ENCODE peak calls at places on chromosome 6, in ten cellular contexts. Q, B, C, X, S, R, P, D, J and U are unnamed samples.

GRCh38 chr6:17630511-17631073 is 30.5 kb downstream of the FAM8A1 start:
- DNase-seq in X (no peak), R (peak; percentile 84), S (peak; percentile 77), J (no peak), C (peak; percentile 13), P (no peak), D (peak; percentile 36), B (peak; percentile 28), Q (no peak), U (no peak)

GRCh38 chr6:11080296-11080695 is 13.3 kb upstream of the SMIM13 start:
- DNase-seq in J (no peak), R (no peak), Q (no peak), B (no peak), P (no peak), X (no peak), C (no peak), D (no peak), S (no peak), U (no peak)

GRCh38 chr6:23350752-23351453 is 775.1 kb upstream of the NRSN1 start:
- DNase-seq in S (no peak), R (no peak), P (no peak), X (no peak), B (no peak), Q (no peak), J (no peak), C (no peak), D (no peak), U (no peak)

GRCh38 chr6:157194110-157194509 is 129.2 kb downstream of the TMEM242 start:
- DNase-seq in P (no peak), R (no peak), C (no peak), Q (no peak), S (no peak), X (no peak), D (no peak), B (no peak), J (no peak), U (no peak)

GRCh38 chr6:129635396-129636164 is 74.4 kb downstream of the ARHGAP18 start:
- DNase-seq in Q (no peak), C (no peak), D (peak; percentile 81), X (no peak), R (no peak), B (no peak), P (no peak), S (no peak), J (no peak), U (no peak)

GRCh38 chr6:158219229-158219628 is 51.1 kb downstream of the GTF2H5 start:
- DNase-seq in S (no peak), P (no peak), Q (no peak), C (no peak), J (no peak), D (peak; percentile 96), B (no peak), X (no peak), R (no peak), U (no peak)

GRCh38 chr6:129749749-129750120 is 39.8 kb upstream of the ARHGAP18 start:
- DNase-seq in Q (no peak), B (no peak), J (no peak), S (no peak), D (peak; percentile 83), R (no peak), X (peak; percentile 82), P (no peak), C (peak; percentile 22), U (no peak)

GRCh38 chr6:148383658-148384417 is 41.2 kb downstream of the SASH1 start:
- DNase-seq in C (no peak), X (no peak), P (no peak), R (no peak), J (no peak), D (no peak), Q (no peak), B (no peak), S (no peak), U (no peak)

GRCh38 chr6:13355043-13355945 is 27.0 kb upstream of the TBC1D7 start:
- DNase-seq in R (no peak), J (no peak), C (no peak), X (peak; percentile 35), S (no peak), P (no peak), Q (no peak), B (peak; percentile 30), D (peak; percentile 99), U (no peak)

GRCh38 chr6:40393641-40394040 is 193.5 kb downstream of the LRFN2 start:
- DNase-seq in R (no peak), B (no peak), Q (no peak), D (no peak), C (no peak), J (no peak), S (no peak), P (no peak), X (no peak), U (no peak)

GRCh38 chr6:125102411-125102810 is 51.2 kb upstream of the TPD52L1 start:
- DNase-seq in D (peak; percentile 10), P (no peak), J (no peak), C (no peak), R (no peak), B (no peak), S (no peak), X (no peak), Q (no peak), U (no peak)

GRCh38 chr6:18595774-18596528 is 208.8 kb downstream of the RNF144B start:
- DNase-seq in B (peak; percentile 55), S (no peak), D (peak; percentile 63), R (peak; percentile 59), P (peak; percentile 49), C (peak; percentile 90), X (peak; percentile 46), J (peak; percentile 15), Q (no peak), U (no peak)

GRCh38 chr6:39642300-39642699 is 82.9 kb downstream of the KIF6 start:
- DNase-seq in S (no peak), R (no peak), Q (no peak), D (no peak), J (no peak), P (no peak), C (no peak), B (no peak), X (no peak), U (no peak)

GRCh38 chr6:139903411-139904157 is 529.1 kb upstream of the CITED2 start:
- DNase-seq in X (no peak), Q (no peak), P (no peak), J (no peak), R (no peak), C (no peak), B (no peak), D (no peak), S (no peak), U (no peak)
- TF ChIP-seq CTCF in X (no peak), Q (no peak), P (no peak), J (no peak), R (no peak), C (no peak), B (no peak), D (no peak), S (no peak), U (no peak)

GRCh38 chr6:138664740-138665139 is 108.8 kb upstream of the CCDC28A start:
- DNase-seq in J (no peak), X (no peak), D (no peak), B (no peak), S (no peak), Q (no peak), R (no peak), C (no peak), P (no peak), U (no peak)
- TF ChIP-seq POLR2A in J (no peak), X (no peak), D (no peak), B (no peak), S (no peak), Q (no peak), R (no peak), C (no peak), P (no peak), U (no peak)

GRCh38 chr6:31351734-31352496 is 5.1 kb downstream of the HLA-B start:
- DNase-seq in P (no peak), C (no peak), Q (no peak), J (no peak), X (no peak), S (no peak), R (no peak), D (no peak), B (no peak), U (no peak)
- H3K4me1 ChIP-seq in P (no peaks in the 10 kb centered on the region), C (no peaks in the 10 kb centered on the region), Q (no peaks in the 10 kb centered on the region), J (no peaks in the 10 kb centered on the region), X (no peaks in the 10 kb centered on the region), S (no peaks in the 10 kb centered on the region), R (peaks cover 4% of the 10 kb centered on the region), D (peaks cover 4% of the 10 kb centered on the region), B (no peaks in the 10 kb centered on the region), U (peaks cover 25% of the 10 kb centered on the region)

GRCh38 chr6:167345960-167346359 is 21.1 kb downstream of the TTLL2 start:
- DNase-seq in B (no peak), R (no peak), D (no peak), C (no peak), J (no peak), Q (no peak), P (no peak), X (no peak), S (no peak), U (no peak)

GRCh38 chr6:167350322-167350721 is 25.4 kb downstream of the TTLL2 start:
- DNase-seq in D (no peak), P (no peak), J (no peak), Q (no peak), C (no peak), R (no peak), B (no peak), X (no peak), S (no peak), U (peak; percentile 29)

GRCh38 chr6:167349816-167350215 is 24.9 kb downstream of the TTLL2 start:
- DNase-seq in B (no peak), S (no peak), D (no peak), C (no peak), J (no peak), R (no peak), P (no peak), Q (no peak), X (no peak), U (no peak)

GRCh38 chr6:167351656-167352354 is 26.9 kb downstream of the TTLL2 start:
- DNase-seq in C (no peak), R (no peak), P (no peak), Q (no peak), X (no peak), J (no peak), S (no peak), D (no peak), B (no peak), U (no peak)

GRCh38 chr6:167350731-167351655 is 26.1 kb downstream of the TTLL2 start:
- DNase-seq in X (peak; percentile 52), Q (peak; percentile 66), D (no peak), C (peak; percentile 77), B (peak; percentile 74), S (peak; percentile 86), R (peak; percentile 80), P (peak; percentile 70), J (no peak), U (peak; percentile 52)
- TF ChIP-seq CTCF in X (peak; percentile 83), Q (no peak), D (no peak), C (peak; percentile 66), B (peak; percentile 71), S (peak; percentile 85), R (peak; percentile 62), P (peak; percentile 67), J (peak; percentile 43), U (peak; percentile 60)